ENCODE peak calls at places on chromosomes 12 and 14, in ten cellular contexts. One of them, this sample, is unnamed.

GRCh38 chr12:64099430-64099829 is 122.7 kb downstream of the KICS2 start:
- DNase-seq in IMR-90: peak
- DNase-seq in psoas muscle: peak
- DNase-seq in dorsolateral prefrontal cortex: no peak
- DNase-seq in CD8-positive, alpha-beta T cell: no peak
- DNase-seq in GM23248: peak
- DNase-seq in upper lobe of right lung: no peak
- DNase-seq in body of pancreas: no peak
- DNase-seq in RWPE1: peak
- DNase-seq in cardiac muscle cell: peak
- DNase-seq in this sample: no peak

GRCh38 chr14:33693237-33693636 is 257.6 kb downstream of the EGLN3 start:
- DNase-seq in cardiac muscle cell: no peak
- DNase-seq in body of pancreas: no peak
- DNase-seq in GM23248: peak
- DNase-seq in dorsolateral prefrontal cortex: no peak
- DNase-seq in IMR-90: no peak
- DNase-seq in upper lobe of right lung: no peak
- DNase-seq in RWPE1: no peak
- DNase-seq in psoas muscle: no peak
- DNase-seq in CD8-positive, alpha-beta T cell: no peak
- DNase-seq in this sample: no peak

GRCh38 chr12:62375603-62376002 is 91.0 kb upstream of the MON2 start:
- DNase-seq in IMR-90: no peak
- DNase-seq in CD8-positive, alpha-beta T cell: no peak
- DNase-seq in RWPE1: no peak
- DNase-seq in dorsolateral prefrontal cortex: no peak
- DNase-seq in body of pancreas: no peak
- DNase-seq in GM23248: no peak
- DNase-seq in cardiac muscle cell: no peak
- DNase-seq in psoas muscle: no peak
- DNase-seq in upper lobe of right lung: no peak
- DNase-seq in this sample: no peak

GRCh38 chr14:22225526-22226133 is 363.4 kb downstream of the DAD1 start:
- DNase-seq in IMR-90: peak
- DNase-seq in psoas muscle: no peak
- DNase-seq in body of pancreas: no peak
- DNase-seq in CD8-positive, alpha-beta T cell: no peak
- DNase-seq in RWPE1: peak
- DNase-seq in GM23248: peak
- DNase-seq in cardiac muscle cell: no peak
- DNase-seq in dorsolateral prefrontal cortex: no peak
- DNase-seq in upper lobe of right lung: no peak
- DNase-seq in this sample: no peak

GRCh38 chr12:44972746-44973421 is 78.0 kb downstream of the DBX2 start:
- DNase-seq in psoas muscle: no peak
- DNase-seq in cardiac muscle cell: peak
- DNase-seq in body of pancreas: no peak
- DNase-seq in GM23248: peak
- DNase-seq in upper lobe of right lung: no peak
- DNase-seq in RWPE1: peak
- DNase-seq in CD8-positive, alpha-beta T cell: no peak
- DNase-seq in dorsolateral prefrontal cortex: no peak
- DNase-seq in IMR-90: no peak
- DNase-seq in this sample: no peak

GRCh38 chr12:88375960-88376305 is 204.3 kb downstream of the KITLG start:
- DNase-seq in RWPE1: no peak
- DNase-seq in upper lobe of right lung: no peak
- DNase-seq in GM23248: no peak
- DNase-seq in dorsolateral prefrontal cortex: no peak
- DNase-seq in CD8-positive, alpha-beta T cell: no peak
- DNase-seq in IMR-90: no peak
- DNase-seq in cardiac muscle cell: no peak
- DNase-seq in psoas muscle: no peak
- DNase-seq in body of pancreas: no peak
- DNase-seq in this sample: no peak

GRCh38 chr12:6965714-6966113 is 4.8 kb downstream of the PHB2 start:
- DNase-seq in psoas muscle: no peak
- DNase-seq in upper lobe of right lung: peak
- DNase-seq in CD8-positive, alpha-beta T cell: no peak
- DNase-seq in GM23248: no peak
- DNase-seq in IMR-90: no peak
- DNase-seq in dorsolateral prefrontal cortex: no peak
- DNase-seq in cardiac muscle cell: no peak
- DNase-seq in body of pancreas: no peak
- DNase-seq in RWPE1: no peak
- DNase-seq in this sample: no peak

GRCh38 chr12:25388216-25388615 is 137.5 kb upstream of the KRAS start:
- DNase-seq in upper lobe of right lung: no peak
- DNase-seq in CD8-positive, alpha-beta T cell: no peak
- DNase-seq in RWPE1: no peak
- DNase-seq in dorsolateral prefrontal cortex: no peak
- DNase-seq in IMR-90: peak
- DNase-seq in psoas muscle: no peak
- DNase-seq in GM23248: peak
- DNase-seq in body of pancreas: no peak
- DNase-seq in cardiac muscle cell: no peak
- DNase-seq in this sample: no peak

GRCh38 chr14:105041841-105042765 is 21.2 kb upstream of the CDCA4 start:
- DNase-seq in dorsolateral prefrontal cortex: no peak
- DNase-seq in CD8-positive, alpha-beta T cell: no peak
- DNase-seq in upper lobe of right lung: no peak
- DNase-seq in GM23248: peak
- DNase-seq in RWPE1: no peak
- DNase-seq in psoas muscle: no peak
- DNase-seq in body of pancreas: no peak
- DNase-seq in cardiac muscle cell: no peak
- DNase-seq in IMR-90: no peak
- DNase-seq in this sample: no peak

GRCh38 chr12:11136075-11136474 is 1.6 kb upstream of the TAS2R30 start:
- DNase-seq in upper lobe of right lung: no peak
- DNase-seq in dorsolateral prefrontal cortex: no peak
- DNase-seq in body of pancreas: no peak
- DNase-seq in GM23248: no peak
- DNase-seq in CD8-positive, alpha-beta T cell: no peak
- DNase-seq in IMR-90: no peak
- DNase-seq in psoas muscle: no peak
- DNase-seq in cardiac muscle cell: no peak
- DNase-seq in RWPE1: no peak
- DNase-seq in this sample: no peak

DNA sequence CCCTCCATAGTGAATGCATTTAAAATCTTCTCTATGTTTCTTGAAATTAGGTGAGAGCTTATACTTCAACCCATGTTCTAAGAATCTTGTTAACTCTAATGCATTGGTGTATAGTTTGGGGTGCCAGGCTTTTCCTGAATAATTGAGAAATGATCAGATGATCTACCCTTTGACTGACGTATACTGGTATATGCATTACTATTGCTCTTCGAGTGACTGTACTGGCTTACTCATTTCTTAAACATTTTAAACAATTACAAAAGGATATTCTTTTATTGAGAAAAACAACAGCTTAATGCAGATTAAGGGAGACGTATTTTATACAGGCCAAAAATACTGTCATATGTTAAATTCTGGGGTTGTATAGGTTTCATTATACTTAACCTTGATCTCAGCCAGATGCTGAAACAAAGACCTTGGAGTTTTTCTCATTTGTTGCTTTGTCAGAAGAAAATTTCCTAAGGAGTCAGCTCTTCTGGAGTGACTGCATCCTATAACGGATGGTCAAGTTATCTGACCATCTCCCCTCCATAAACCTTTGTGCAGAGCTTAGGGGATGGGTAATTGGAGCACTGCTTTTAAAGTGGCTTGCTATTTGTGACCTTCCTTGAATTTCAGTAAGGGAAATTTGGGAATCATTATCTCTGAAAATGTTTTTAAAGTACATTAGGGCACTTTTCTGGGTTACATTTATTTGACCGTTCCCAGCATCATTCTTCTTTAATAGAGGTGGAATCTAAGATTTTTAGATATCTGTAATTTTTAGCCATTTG is 507.6 kb downstream of the PCNX1 start:
- DNase-seq in GM23248: peak
- DNase-seq in cardiac muscle cell: no peak
- DNase-seq in IMR-90: peak
- DNase-seq in CD8-positive, alpha-beta T cell: no peak
- DNase-seq in upper lobe of right lung: no peak
- DNase-seq in dorsolateral prefrontal cortex: no peak
- DNase-seq in body of pancreas: no peak
- DNase-seq in psoas muscle: no peak
- DNase-seq in RWPE1: peak
- DNase-seq in this sample: no peak
- H3K27ac ChIP-seq in GM23248: peak
- H3K27ac ChIP-seq in cardiac muscle cell: no peak
- H3K27ac ChIP-seq in IMR-90: peak
- H3K27ac ChIP-seq in CD8-positive, alpha-beta T cell: no peak
- H3K27ac ChIP-seq in upper lobe of right lung: no peak
- H3K27ac ChIP-seq in dorsolateral prefrontal cortex: no peak
- H3K27ac ChIP-seq in body of pancreas: no peak
- H3K27ac ChIP-seq in psoas muscle: no peak
- H3K27ac ChIP-seq in RWPE1: no peak
- H3K27ac ChIP-seq in this sample: no peak

DNA sequence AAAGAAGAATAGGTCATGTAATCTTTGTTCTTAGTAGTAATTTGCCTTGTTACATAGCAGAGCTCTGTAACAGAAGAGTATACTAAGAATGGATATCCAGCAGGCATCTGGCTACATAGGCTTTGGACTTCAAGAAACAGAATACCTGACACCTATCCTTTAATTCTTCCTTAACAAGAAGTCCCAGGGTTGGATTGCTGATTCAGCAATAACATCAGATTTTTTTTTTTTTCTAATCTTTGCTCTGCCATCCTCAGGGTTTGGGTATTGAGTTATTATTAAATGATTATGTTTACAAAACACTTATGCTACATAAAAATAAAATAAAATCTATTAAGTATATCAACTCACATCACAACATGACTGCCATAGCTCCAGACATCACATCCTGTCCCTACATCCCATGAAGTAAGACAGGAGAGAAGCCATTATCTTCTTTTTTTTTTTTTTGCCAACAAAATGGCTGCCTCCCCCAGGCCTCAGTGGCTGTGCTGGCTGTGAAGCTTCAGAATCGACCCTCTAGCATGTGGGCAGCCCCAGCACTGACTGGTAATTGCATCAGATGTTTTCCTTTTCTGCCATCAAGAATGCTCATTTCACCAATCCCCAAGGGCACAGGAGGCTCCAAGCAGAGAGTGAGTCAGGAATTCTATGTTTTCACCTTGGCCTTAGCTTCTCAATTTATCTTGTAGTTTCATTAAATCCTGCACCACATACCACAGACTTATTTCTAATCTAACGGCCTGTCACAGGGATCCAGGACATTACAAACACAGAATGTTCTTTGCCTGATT is 186.2 kb downstream of the DICER1 start:
- DNase-seq in cardiac muscle cell: peak
- DNase-seq in upper lobe of right lung: no peak
- DNase-seq in dorsolateral prefrontal cortex: no peak
- DNase-seq in RWPE1: no peak
- DNase-seq in psoas muscle: peak
- DNase-seq in IMR-90: no peak
- DNase-seq in CD8-positive, alpha-beta T cell: no peak
- DNase-seq in body of pancreas: no peak
- DNase-seq in GM23248: peak
- DNase-seq in this sample: no peak
- H3K27ac ChIP-seq in cardiac muscle cell: no peak
- H3K27ac ChIP-seq in upper lobe of right lung: no peak
- H3K27ac ChIP-seq in dorsolateral prefrontal cortex: no peak
- H3K27ac ChIP-seq in RWPE1: no peak
- H3K27ac ChIP-seq in psoas muscle: peak
- H3K27ac ChIP-seq in IMR-90: no peak
- H3K27ac ChIP-seq in CD8-positive, alpha-beta T cell: no peak
- H3K27ac ChIP-seq in body of pancreas: no peak
- H3K27ac ChIP-seq in GM23248: no peak
- H3K27ac ChIP-seq in this sample: peak

DNA sequence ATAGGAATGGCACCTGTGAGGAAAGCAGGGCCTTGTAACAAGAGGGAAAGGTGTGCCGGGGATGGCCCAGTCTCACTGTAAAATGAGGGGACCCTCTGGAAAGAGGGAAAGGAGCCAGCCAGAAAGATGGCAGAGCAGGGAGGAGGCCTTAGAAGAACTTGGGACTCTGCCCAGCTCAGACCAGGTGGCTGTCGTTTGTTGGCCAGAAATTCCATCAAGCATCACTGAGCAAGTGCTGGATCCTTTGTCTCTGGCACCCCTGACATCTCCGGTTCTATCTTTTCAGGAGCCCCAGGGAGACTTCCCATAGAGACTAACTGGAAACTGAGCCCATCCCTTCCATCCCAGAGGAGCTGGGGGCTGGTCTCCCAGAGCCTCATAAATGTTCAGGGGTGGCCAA is 43.3 kb downstream of the DEGS2 start:
- DNase-seq in psoas muscle: no peak
- DNase-seq in IMR-90: no peak
- DNase-seq in GM23248: no peak
- DNase-seq in CD8-positive, alpha-beta T cell: no peak
- DNase-seq in body of pancreas: no peak
- DNase-seq in cardiac muscle cell: no peak
- DNase-seq in dorsolateral prefrontal cortex: peak
- DNase-seq in upper lobe of right lung: peak
- DNase-seq in RWPE1: no peak
- DNase-seq in this sample: no peak
- H3K27ac ChIP-seq in psoas muscle: no peak
- H3K27ac ChIP-seq in IMR-90: no peak
- H3K27ac ChIP-seq in GM23248: no peak
- H3K27ac ChIP-seq in CD8-positive, alpha-beta T cell: no peak
- H3K27ac ChIP-seq in body of pancreas: no peak
- H3K27ac ChIP-seq in cardiac muscle cell: no peak
- H3K27ac ChIP-seq in dorsolateral prefrontal cortex: peak
- H3K27ac ChIP-seq in upper lobe of right lung: no peak
- H3K27ac ChIP-seq in RWPE1: no peak
- H3K27ac ChIP-seq in this sample: no peak

GRCh38 chr12:47079365-47079893 is at the start of gene PCED1B:
- DNase-seq in RWPE1: peak
- DNase-seq in upper lobe of right lung: peak
- DNase-seq in psoas muscle: peak
- DNase-seq in IMR-90: peak
- DNase-seq in body of pancreas: peak
- DNase-seq in GM23248: peak
- DNase-seq in dorsolateral prefrontal cortex: peak
- DNase-seq in CD8-positive, alpha-beta T cell: peak
- DNase-seq in cardiac muscle cell: peak
- DNase-seq in this sample: peak

GRCh38 chr12:47080725-47081502 is 1.2 kb upstream of the AMIGO2 start:
- DNase-seq in GM23248: peak
- DNase-seq in upper lobe of right lung: peak
- DNase-seq in body of pancreas: peak
- DNase-seq in RWPE1: peak
- DNase-seq in CD8-positive, alpha-beta T cell: peak
- DNase-seq in dorsolateral prefrontal cortex: no peak
- DNase-seq in cardiac muscle cell: peak
- DNase-seq in psoas muscle: peak
- DNase-seq in IMR-90: peak
- DNase-seq in this sample: peak

GRCh38 chr12:47078733-47079364 is 572 bp upstream of the PCED1B start:
- DNase-seq in cardiac muscle cell: peak
- DNase-seq in GM23248: peak
- DNase-seq in psoas muscle: peak
- DNase-seq in upper lobe of right lung: peak
- DNase-seq in IMR-90: peak
- DNase-seq in dorsolateral prefrontal cortex: no peak
- DNase-seq in CD8-positive, alpha-beta T cell: peak
- DNase-seq in RWPE1: no peak
- DNase-seq in body of pancreas: peak
- DNase-seq in this sample: peak

GRCh38 chr12:47078086-47078395 is 1.4 kb upstream of the PCED1B start:
- DNase-seq in RWPE1: no peak
- DNase-seq in cardiac muscle cell: no peak
- DNase-seq in dorsolateral prefrontal cortex: no peak
- DNase-seq in CD8-positive, alpha-beta T cell: no peak
- DNase-seq in psoas muscle: no peak
- DNase-seq in GM23248: no peak
- DNase-seq in upper lobe of right lung: no peak
- DNase-seq in body of pancreas: no peak
- DNase-seq in IMR-90: no peak
- DNase-seq in this sample: no peak

GRCh38 chr12:47079894-47080724 is at the start of gene AMIGO2:
- DNase-seq in psoas muscle: peak
- DNase-seq in upper lobe of right lung: peak
- DNase-seq in RWPE1: peak
- DNase-seq in dorsolateral prefrontal cortex: no peak
- DNase-seq in cardiac muscle cell: peak
- DNase-seq in body of pancreas: peak
- DNase-seq in IMR-90: peak
- DNase-seq in CD8-positive, alpha-beta T cell: peak
- DNase-seq in GM23248: peak
- DNase-seq in this sample: peak
- H3K27ac ChIP-seq in psoas muscle: peak
- H3K27ac ChIP-seq in upper lobe of right lung: peak
- H3K27ac ChIP-seq in RWPE1: peak
- H3K27ac ChIP-seq in dorsolateral prefrontal cortex: peak
- H3K27ac ChIP-seq in cardiac muscle cell: no peak
- H3K27ac ChIP-seq in body of pancreas: peak
- H3K27ac ChIP-seq in IMR-90: peak
- H3K27ac ChIP-seq in CD8-positive, alpha-beta T cell: peak
- H3K27ac ChIP-seq in GM23248: peak
- H3K27ac ChIP-seq in this sample: peak